ENCODE peak calls at places on chromosomes 5 and 9, in eight cellular contexts. A is activated T-cell treated with anti-CD3 and anti-CD28 coated beads, Interleukin-2, amount 50 U/mL, for 4 hours; M is Right ventricle myocardium superior; X is stimulated activated CD4-positive, alpha-beta T cell treated with anti-CD3 and anti-CD28 coated beads, Interleukin-12 subunit alpha, Interleukin-12 subunit beta, amount 100 ng/mL, for 48 hours; P is activated gamma-delta T cell treated with anti-CD3 and anti-CD28 coated beads, Interleukin-2, amount 50 U/mL, for 16 hours; Z is NCI-H524 treated with DMSO at 0.1 percent for 48 hours; H is HTR-8/SVneo; W is ACHN. L is an unnamed sample.

GRCh38 chr9:99076483-99077171 is 28.3 kb upstream of the TGFBR1 start:
- DNase-seq in A (peak), M (no peak), X (no peak), P (peak), Z (no peak), H (no peak), W (no peak), L (no peak)

GRCh38 chr9:127769985-127770904 is 8.2 kb downstream of the SH2D3C start:
- DNase-seq in A (no peak), M (peak), X (no peak), P (no peak), Z (no peak), H (no peak), W (no peak), L (no peak)

GRCh38 chr9:124708633-124709032 is 62.5 kb downstream of the NR6A1 start:
- DNase-seq in A (no peak), M (no peak), X (no peak), P (no peak), Z (no peak), H (no peak), W (no peak), L (no peak)

GRCh38 chr5:110150199-110150598 is 460.5 kb downstream of the MAN2A1 start:
- DNase-seq in A (no peak), M (no peak), X (no peak), P (no peak), Z (no peak), H (no peak), W (no peak), L (no peak)

GRCh38 chr5:62266573-62266972 is 39.4 kb upstream of the KIF2A start:
- DNase-seq in A (no peak), M (no peak), X (no peak), P (no peak), Z (no peak), H (no peak), W (no peak), L (no peak)

GRCh38 chr5:106658150-106658549 is 1012.6 kb downstream of the EFNA5 start:
- DNase-seq in A (no peak), M (no peak), X (no peak), P (no peak), Z (no peak), H (no peak), W (no peak), L (no peak)

GRCh38 chr5:99320461-99320860 is 391.7 kb upstream of the CHD1 start:
- DNase-seq in A (no peak), M (no peak), X (no peak), P (no peak), Z (peak), H (no peak), W (peak), L (no peak)

GRCh38 chr5:132785355-132785754 is 8.3 kb upstream of the SEPTIN8 start:
- DNase-seq in A (no peak), M (no peak), X (no peak), P (no peak), Z (no peak), H (no peak), W (no peak), L (no peak)

GRCh38 chr5:95284512-95285405 is at the start of gene MCTP1:
- DNase-seq in A (no peak), M (no peak), X (no peak), P (no peak), Z (no peak), H (peak), W (peak), L (no peak)

GRCh38 chr5:123708074-123708806 is 196.3 kb downstream of the CSNK1G3 start:
- DNase-seq in A (no peak), M (no peak), X (no peak), P (no peak), Z (no peak), H (peak), W (no peak), L (no peak)

GRCh38 chr9:129306318-129306973 is 128.4 kb upstream of the IER5L start:
- DNase-seq in A (no peak), M (no peak), X (no peak), P (no peak), Z (no peak), H (no peak), W (no peak), L (no peak)

L was measured in C1 segment of cervical spinal cord.